ENCODE peak calls at places on chromosomes 2 and 18, in four cellular contexts. One of them, this sample, is unnamed.

GRCh38 chr2:134758632-134759031 is 39.8 kb upstream of the TMEM163 start:
- DNase-seq in IMR-90: no peak
- DNase-seq in mesendoderm: no peak
- DNase-seq in neuronal stem cell: no peak
- DNase-seq in this sample: no peak

GRCh38 chr2:176518823-176519222 is 249.6 kb downstream of the MTX2 start:
- DNase-seq in IMR-90: no peak
- DNase-seq in mesendoderm: peak
- DNase-seq in neuronal stem cell: no peak
- DNase-seq in this sample: peak

GRCh38 chr2:125167152-125167551 is 1142.1 kb downstream of the CNTNAP5 start:
- DNase-seq in IMR-90: peak
- DNase-seq in mesendoderm: no peak
- DNase-seq in neuronal stem cell: no peak
- DNase-seq in this sample: no peak

GRCh38 chr18:68735498-68736343 is 20.8 kb upstream of the TMX3 start:
- DNase-seq in IMR-90: peak
- DNase-seq in mesendoderm: peak
- DNase-seq in neuronal stem cell: peak
- DNase-seq in this sample: no peak

GRCh38 chr2:200367155-200367554 is 60.7 kb downstream of the SPATS2L start:
- DNase-seq in IMR-90: no peak
- DNase-seq in mesendoderm: no peak
- DNase-seq in neuronal stem cell: no peak
- DNase-seq in this sample: no peak

GRCh38 chr2:212274215-212274614 is 264.4 kb downstream of the ERBB4 start:
- DNase-seq in IMR-90: no peak
- DNase-seq in mesendoderm: no peak
- DNase-seq in neuronal stem cell: no peak
- DNase-seq in this sample: no peak

GRCh38 chr2:7015007-7015950 is 98.1 kb downstream of the RNF144A start:
- DNase-seq in IMR-90: no peak
- DNase-seq in mesendoderm: no peak
- DNase-seq in neuronal stem cell: no peak
- DNase-seq in this sample: no peak

GRCh38 chr2:71679481-71679880 is 226.1 kb downstream of the DYSF start:
- DNase-seq in IMR-90: no peak
- DNase-seq in mesendoderm: no peak
- DNase-seq in neuronal stem cell: no peak
- DNase-seq in this sample: no peak

GRCh38 chr18:36155960-36156757 is 26.5 kb downstream of the ELP2 start:
- DNase-seq in IMR-90: peak
- DNase-seq in mesendoderm: no peak
- DNase-seq in neuronal stem cell: no peak
- DNase-seq in this sample: no peak

GRCh38 chr2:85758361-85759256 is 4.8 kb downstream of the ATOH8 start:
- DNase-seq in IMR-90: no peak
- DNase-seq in mesendoderm: no peak
- DNase-seq in neuronal stem cell: no peak
- DNase-seq in this sample: no peak

GRCh38 chr2:223057545-223057944 is 5.6 kb downstream of the KCNE4 start:
- DNase-seq in IMR-90: no peak
- DNase-seq in mesendoderm: peak
- DNase-seq in neuronal stem cell: no peak
- DNase-seq in this sample: no peak

GRCh38 chr2:3293221-3293620 is 84.4 kb downstream of the EIPR1 start:
- DNase-seq in IMR-90: no peak
- DNase-seq in mesendoderm: peak
- DNase-seq in neuronal stem cell: no peak
- DNase-seq in this sample: peak

GRCh38 chr2:53911434-53912189 is 51.8 kb upstream of the GPR75 start:
- DNase-seq in IMR-90: peak
- DNase-seq in mesendoderm: peak
- DNase-seq in neuronal stem cell: no peak
- DNase-seq in this sample: no peak

DNA sequence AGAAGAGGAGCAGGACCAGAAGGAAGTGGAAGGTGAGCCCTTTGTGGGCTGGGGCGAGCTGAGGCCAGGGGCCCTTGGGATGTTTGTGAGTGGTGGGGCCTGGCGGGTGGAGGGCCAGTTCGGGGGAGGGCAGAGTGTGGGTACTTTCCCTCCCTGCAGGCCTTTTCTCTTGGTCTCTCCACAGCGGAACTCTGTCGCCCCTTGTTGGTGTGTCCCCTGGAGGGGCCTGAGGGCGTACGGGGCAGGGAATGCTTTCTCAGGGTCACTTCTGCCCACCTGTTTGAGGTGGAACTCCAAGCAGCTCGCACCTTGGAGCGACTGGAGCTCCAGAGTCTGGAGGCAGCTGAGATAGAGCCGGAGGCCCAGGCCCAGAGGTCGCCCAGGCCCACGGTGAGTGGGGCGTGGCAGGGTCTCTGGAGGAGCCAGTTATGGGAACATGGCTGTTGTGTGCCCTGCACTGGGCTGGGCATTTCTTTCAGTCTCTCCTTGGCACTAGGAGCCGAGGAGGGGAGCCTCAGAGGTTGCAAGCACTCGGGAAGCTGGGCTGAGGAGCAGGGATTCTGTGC is 10.8 kb downstream of the STK11IP start:
- DNase-seq in IMR-90: no peak
- DNase-seq in mesendoderm: no peak
- DNase-seq in neuronal stem cell: no peak
- DNase-seq in this sample: no peak
- H2BK15ac ChIP-seq in IMR-90: no peak
- H2BK15ac ChIP-seq in mesendoderm: no peak
- H2BK15ac ChIP-seq in neuronal stem cell: no peak
- H2BK15ac ChIP-seq in this sample: no peak

GRCh38 chr18:49967914-49968313 is 154.6 kb upstream of the ACAA2 start:
- DNase-seq in IMR-90: no peak
- DNase-seq in mesendoderm: no peak
- DNase-seq in neuronal stem cell: no peak
- DNase-seq in this sample: no peak
- H2BK5ac ChIP-seq in IMR-90: no peak
- H2BK5ac ChIP-seq in mesendoderm: no peak
- H2BK5ac ChIP-seq in neuronal stem cell: no peak
- H2BK5ac ChIP-seq in this sample: no peak

GRCh38 chr18:44552706-44553105 is 128.0 kb upstream of the SETBP1 start:
- DNase-seq in IMR-90: no peak
- DNase-seq in mesendoderm: peak
- DNase-seq in neuronal stem cell: no peak
- DNase-seq in this sample: peak
- H2BK15ac ChIP-seq in IMR-90: no peak
- H2BK15ac ChIP-seq in mesendoderm: no peak
- H2BK15ac ChIP-seq in neuronal stem cell: no peak
- H2BK15ac ChIP-seq in this sample: no peak

DNA sequence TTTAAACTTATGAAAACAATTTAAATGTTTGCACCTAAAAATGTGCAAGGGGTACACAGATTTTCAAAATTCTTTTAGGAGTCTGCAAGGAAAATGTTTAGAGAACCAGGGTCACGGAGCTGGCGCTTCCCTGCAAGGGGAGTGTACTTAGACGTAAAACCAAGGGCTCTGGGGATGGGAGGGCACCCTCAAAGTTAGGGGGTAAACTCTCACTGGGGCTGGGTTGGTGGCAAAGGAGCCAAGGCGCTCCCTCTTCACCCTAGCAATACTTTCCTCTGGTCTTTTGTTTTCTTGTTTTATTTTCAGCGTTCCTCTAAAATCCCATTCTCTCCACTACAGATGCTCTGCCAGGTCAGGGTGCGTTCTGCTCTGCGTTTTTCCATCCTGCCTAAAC is 20.0 kb downstream of the TMEM247 start:
- DNase-seq in IMR-90: no peak
- DNase-seq in mesendoderm: no peak
- DNase-seq in neuronal stem cell: no peak
- DNase-seq in this sample: no peak
- H2BK5ac ChIP-seq in IMR-90: peak
- H2BK5ac ChIP-seq in mesendoderm: no peak
- H2BK5ac ChIP-seq in neuronal stem cell: no peak
- H2BK5ac ChIP-seq in this sample: no peak

GRCh38 chr2:24050041-24050655 is 607 bp downstream of the FKBP1B start:
- DNase-seq in IMR-90: no peak
- DNase-seq in mesendoderm: peak
- DNase-seq in neuronal stem cell: peak
- DNase-seq in this sample: peak

GRCh38 chr2:24047703-24048033 is 477 bp upstream of the WDCP start:
- DNase-seq in IMR-90: no peak
- DNase-seq in mesendoderm: no peak
- DNase-seq in neuronal stem cell: no peak
- DNase-seq in this sample: no peak

GRCh38 chr2:24051833-24052232 is 2.3 kb downstream of the FKBP1B start:
- DNase-seq in IMR-90: no peak
- DNase-seq in mesendoderm: no peak
- DNase-seq in neuronal stem cell: no peak
- DNase-seq in this sample: no peak

GRCh38 chr2:24048662-24049484 is 668 bp upstream of the FKBP1B start:
- DNase-seq in IMR-90: no peak
- DNase-seq in mesendoderm: no peak
- DNase-seq in neuronal stem cell: no peak
- DNase-seq in this sample: no peak

DNA sequence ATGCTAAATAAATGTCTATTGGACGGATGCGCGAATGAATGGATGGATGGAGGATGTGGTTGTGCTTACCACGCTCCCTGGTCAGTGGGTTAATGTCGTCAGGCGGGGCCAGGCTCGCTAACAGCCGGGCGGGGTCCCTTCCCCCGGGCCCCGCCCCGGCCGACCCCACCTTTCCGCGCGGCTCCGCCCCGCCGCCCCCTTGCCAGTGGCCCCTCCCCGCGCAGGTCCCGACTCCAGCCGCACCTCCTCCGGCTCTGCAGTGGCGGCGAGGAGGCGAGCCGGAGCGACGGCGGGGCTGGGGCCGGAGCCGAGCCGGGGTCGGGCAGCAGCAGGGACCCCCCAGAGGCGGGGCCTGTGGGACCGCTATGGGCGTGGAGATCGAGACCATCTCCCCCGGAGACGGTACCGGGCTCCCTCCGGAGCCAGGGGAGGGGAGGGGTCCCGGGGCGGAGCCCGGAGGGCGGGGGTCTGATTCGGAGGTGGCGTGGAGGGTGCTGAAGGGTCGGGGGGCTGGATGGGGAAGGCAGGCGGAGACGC is at the start of gene FKBP1B:
- DNase-seq in IMR-90: peak
- DNase-seq in mesendoderm: peak
- DNase-seq in neuronal stem cell: peak
- DNase-seq in this sample: peak
- H2BK15ac ChIP-seq in IMR-90: no peak
- H2BK15ac ChIP-seq in mesendoderm: no peak
- H2BK15ac ChIP-seq in neuronal stem cell: peak
- H2BK15ac ChIP-seq in this sample: no peak

GRCh38 chr18:55739488-55739887 is 151.5 kb upstream of the TCF4 start:
- DNase-seq in IMR-90: no peak
- DNase-seq in mesendoderm: no peak
- DNase-seq in neuronal stem cell: no peak
- DNase-seq in this sample: no peak

GRCh38 chr18:55748227-55748738 is 160.3 kb upstream of the TCF4 start:
- DNase-seq in IMR-90: no peak
- DNase-seq in mesendoderm: peak
- DNase-seq in neuronal stem cell: no peak
- DNase-seq in this sample: no peak

GRCh38 chr18:55738483-55739114 is 150.6 kb upstream of the TCF4 start:
- DNase-seq in IMR-90: no peak
- DNase-seq in mesendoderm: no peak
- DNase-seq in neuronal stem cell: no peak
- DNase-seq in this sample: no peak

GRCh38 chr18:55743701-55744100 is 155.7 kb upstream of the TCF4 start:
- DNase-seq in IMR-90: peak
- DNase-seq in mesendoderm: no peak
- DNase-seq in neuronal stem cell: no peak
- DNase-seq in this sample: no peak

DNA sequence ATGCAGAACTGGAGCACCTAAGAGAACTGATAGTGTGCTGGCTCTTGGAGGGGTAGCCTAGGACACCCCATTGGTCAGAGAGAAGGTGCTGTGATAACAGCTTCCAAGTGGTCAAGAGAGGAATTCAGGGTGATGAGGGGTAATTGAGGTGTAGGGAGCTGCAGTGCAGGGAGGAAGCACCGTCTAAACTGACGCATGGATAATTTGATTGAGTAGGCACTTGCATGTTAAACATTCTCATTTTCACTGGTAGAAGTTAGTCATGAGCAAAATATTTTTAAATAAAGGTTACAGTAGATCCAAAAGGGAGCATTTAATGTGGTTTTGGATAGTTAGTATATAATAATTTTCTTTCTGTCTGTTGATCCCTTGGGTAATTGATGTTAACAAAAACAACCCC is 155.1 kb upstream of the TCF4 start:
- DNase-seq in IMR-90: peak
- DNase-seq in mesendoderm: no peak
- DNase-seq in neuronal stem cell: no peak
- DNase-seq in this sample: no peak
- H2BK5ac ChIP-seq in IMR-90: no peak
- H2BK5ac ChIP-seq in mesendoderm: no peak
- H2BK5ac ChIP-seq in neuronal stem cell: no peak
- H2BK5ac ChIP-seq in this sample: no peak